ENCODE peak calls at places on chromosome 14, in four cellular contexts. Y, N, O and T are unnamed samples.

GRCh38 chr14:105047283-105048016 is 17.8 kb downstream of the GPR132 start:
- DNase-seq in Y (no peak), N (no peak), O (no peak), T (no peak)

GRCh38 chr14:96217381-96217913 is 12.8 kb downstream of the BDKRB2 start:
- DNase-seq in Y (no peak), N (no peak), O (no peak), T (no peak)

GRCh38 chr14:60332046-60332399 is 83.0 kb downstream of the PPM1A start:
- DNase-seq in Y (no peak), N (no peak), O (no peak), T (no peak)

GRCh38 chr14:75011356-75012097 is 8.8 kb downstream of the EIF2B2 start:
- DNase-seq in Y (no peak), N (no peak), O (no peak), T (peak; percentile 67)

GRCh38 chr14:68474741-68475140 is 318.1 kb downstream of the ZFP36L1 start:
- DNase-seq in Y (no peak), N (no peak), O (no peak), T (no peak)

GRCh38 chr14:75132374-75133086 is 5.7 kb upstream of the NEK9 start:
- DNase-seq in Y (peak; percentile 51), N (peak; percentile 46), O (no peak), T (peak; percentile 71)

GRCh38 chr14:75989134-75989533 is 3.6 kb downstream of the IFT43 start:
- DNase-seq in Y (no peak), N (no peak), O (no peak), T (peak; percentile 84)

GRCh38 chr14:20278414-20278813 is 27.3 kb downstream of the TTC5 start:
- DNase-seq in Y (no peak), N (no peak), O (no peak), T (peak; percentile 57)

GRCh38 chr14:58078471-58078870 is 73.5 kb downstream of the ARMH4 start:
- DNase-seq in Y (no peak), N (no peak), O (no peak), T (no peak)

GRCh38 chr14:23430733-23431105 is 4.7 kb downstream of the MYH7 start:
- DNase-seq in Y (no peak), N (no peak), O (no peak), T (peak; percentile 1)

GRCh38 chr14:59705245-59705644 is 128.6 kb upstream of the CCDC175 start:
- DNase-seq in Y (no peak), N (no peak), O (no peak), T (no peak)

GRCh38 chr14:88452231-88452630 is 66.8 kb downstream of the SPATA7 start:
- DNase-seq in Y (no peak), N (no peak), O (no peak), T (no peak)

GRCh38 chr14:73240816-73241480 is 3.6 kb downstream of the PAPLN start:
- DNase-seq in Y (no peak), N (peak; percentile 26), O (no peak), T (no peak)

GRCh38 chr14:104118006-104118844 is 20.2 kb upstream of the KIF26A start:
- DNase-seq in Y (no peak), N (no peak), O (no peak), T (no peak)

GRCh38 chr14:61388173-61388975 is 67.0 kb downstream of the PRKCH start:
- DNase-seq in Y (peak; percentile 88), N (peak; percentile 59), O (no peak), T (peak; percentile 5)

GRCh38 chr14:103108749-103109207 is 14.3 kb downstream of the EXOC3L4 start:
- DNase-seq in Y (peak; percentile 34), N (peak; percentile 88), O (no peak), T (peak; percentile 53)

GRCh38 chr14:105223260-105223659 is 25.1 kb upstream of the BTBD6 start:
- DNase-seq in Y (no peak), N (no peak), O (no peak), T (no peak)

GRCh38 chr14:97376310-97376709 is 579.1 kb downstream of the VRK1 start:
- DNase-seq in Y (no peak), N (no peak), O (no peak), T (no peak)

GRCh38 chr14:44846232-44846824 is 115.4 kb downstream of the KLHL28 start:
- DNase-seq in Y (peak; percentile 58), N (peak; percentile 49), O (no peak), T (peak; percentile 39)